ENCODE peak calls at places on chromosomes 6 and 20, in four cellular contexts. L is K562, P is HepG2, F is WTC11. Y is an unnamed sample.

GRCh38 chr6:76940186-76940585 is 523.1 kb downstream of the HTR1B start:
- DNase-seq in L (no peak), P (no peak), F (no peak), Y (no peak)

GRCh38 chr20:53253668-53254067 is 281.5 kb downstream of the TSHZ2 start:
- DNase-seq in P (no peak), L (no peak), F (no peak), Y (no peak)

GRCh38 chr6:80618953-80619352 is 512.5 kb downstream of the BCKDHB start:
- DNase-seq in P (no peak), L (no peak), F (no peak), Y (no peak)

GRCh38 chr20:556984-557383 is 13.4 kb upstream of the CSNK2A1 start:
- DNase-seq in P (no peak), F (no peak), L (no peak), Y (no peak)

GRCh38 chr6:41781302-41781711 is 725 bp downstream of the PRICKLE4 start:
- DNase-seq in F (no peak), P (no peak), L (no peak), Y (no peak)

GRCh38 chr6:158068893-158069799 is 87.5 kb downstream of the SYNJ2 start:
- DNase-seq in L (peak), P (no peak), F (no peak), Y (no peak)

GRCh38 chr6:43835872-43836419 is 65.9 kb downstream of the VEGFA start:
- DNase-seq in P (no peak), L (no peak), F (no peak), Y (no peak)

GRCh38 chr6:125099211-125100017 is 54.2 kb upstream of the TPD52L1 start:
- DNase-seq in P (no peak), L (peak), F (peak), Y (peak)

GRCh38 chr6:155936551-155936950 is 480.9 kb upstream of the NOX3 start:
- DNase-seq in P (no peak), L (no peak), F (no peak), Y (no peak)

GRCh38 chr6:112827793-112828192 is 480.7 kb downstream of the RFPL4B start:
- DNase-seq in F (no peak), L (no peak), P (no peak), Y (no peak)

GRCh38 chr6:113858067-113858604 is 991 bp downstream of the MARCKS start:
- DNase-seq in L (no peak), F (peak), P (no peak), Y (peak)

GRCh38 chr6:54595844-54596243 is 250.7 kb upstream of the FAM83B start:
- DNase-seq in L (no peak), F (no peak), P (no peak), Y (no peak)

DNA sequence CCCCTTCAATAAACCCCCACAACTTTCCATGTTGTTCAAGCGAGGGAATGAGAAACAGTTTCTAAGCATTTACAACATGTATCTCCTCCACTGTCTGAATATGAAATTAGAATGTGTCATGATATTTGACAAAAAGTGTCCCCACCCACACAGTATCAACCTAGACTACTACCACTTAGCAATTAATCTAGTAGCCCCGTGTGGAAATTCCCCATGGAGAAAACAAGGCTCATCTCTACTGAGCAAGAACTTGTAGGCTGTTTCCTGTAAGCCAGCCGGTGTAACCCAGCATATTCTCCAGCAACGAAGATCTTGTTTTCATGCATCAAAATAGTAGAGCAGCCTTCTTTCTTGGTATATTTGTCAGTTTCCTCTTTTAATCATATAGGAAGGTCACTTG is 115.0 kb downstream of the IRF4 start:
- DNase-seq in F (no peak), L (no peak), P (no peak), Y (no peak)
- TF ChIP-seq ELF4 in F (no peak), L (no peak), P (no peak), Y (no peak)

GRCh38 chr6:9978480-9978879 is 436.4 kb downstream of the TFAP2A start:
- DNase-seq in P (no peak), F (no peak), L (no peak), Y (no peak)

GRCh38 chr6:9984607-9985006 is 430.3 kb downstream of the TFAP2A start:
- DNase-seq in F (no peak), P (no peak), L (no peak), Y (no peak)

GRCh38 chr6:9977451-9977850 is 437.4 kb downstream of the TFAP2A start:
- DNase-seq in L (no peak), F (no peak), P (no peak), Y (no peak)

DNA sequence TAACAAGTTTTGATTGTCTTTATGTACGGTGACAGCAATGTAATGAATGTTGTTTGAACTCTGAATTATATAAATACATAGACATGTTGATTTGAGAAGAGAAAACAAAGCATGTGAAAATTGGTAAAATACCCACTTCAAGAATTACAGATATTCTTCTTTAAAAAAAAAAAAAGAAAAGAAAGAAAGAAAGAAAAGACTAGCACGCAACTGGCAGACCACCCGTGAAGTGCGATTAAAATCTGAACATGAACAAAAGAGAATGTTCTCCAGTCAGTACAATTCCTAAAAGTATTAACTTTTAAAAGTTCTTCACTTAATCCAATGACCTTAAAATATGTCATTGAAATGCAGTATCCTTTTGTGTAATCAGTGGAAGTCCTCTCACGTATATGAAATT is 434.9 kb downstream of the TFAP2A start:
- DNase-seq in P (no peak), F (no peak), L (no peak), Y (no peak)
- TF ChIP-seq ELF4 in P (no peak), F (no peak), L (no peak), Y (no peak)

DNA sequence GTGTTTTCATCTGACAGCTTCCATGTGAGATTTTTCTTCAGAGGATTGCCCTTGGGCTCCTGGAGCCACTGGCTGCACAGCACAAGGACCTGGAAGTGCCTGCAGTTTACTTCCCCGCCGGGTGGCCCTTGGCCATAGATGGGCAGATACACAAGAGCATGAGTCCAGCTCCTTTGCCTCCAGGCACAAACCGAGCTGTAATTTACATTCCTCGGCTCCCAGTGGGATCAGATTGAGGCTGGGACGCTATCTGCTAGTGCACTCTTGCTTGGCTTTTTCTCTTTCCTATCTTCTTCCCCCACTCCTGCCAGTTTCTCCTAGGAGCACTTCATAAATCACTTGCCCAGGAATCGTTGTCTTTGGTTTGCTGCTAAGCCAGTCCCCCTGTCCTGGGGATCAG is 85.4 kb upstream of the RALY start:
- DNase-seq in F (no peak), L (no peak), P (no peak), Y (no peak)
- TF ChIP-seq ELF4 in F (no peak), L (no peak), P (no peak), Y (no peak)

DNA sequence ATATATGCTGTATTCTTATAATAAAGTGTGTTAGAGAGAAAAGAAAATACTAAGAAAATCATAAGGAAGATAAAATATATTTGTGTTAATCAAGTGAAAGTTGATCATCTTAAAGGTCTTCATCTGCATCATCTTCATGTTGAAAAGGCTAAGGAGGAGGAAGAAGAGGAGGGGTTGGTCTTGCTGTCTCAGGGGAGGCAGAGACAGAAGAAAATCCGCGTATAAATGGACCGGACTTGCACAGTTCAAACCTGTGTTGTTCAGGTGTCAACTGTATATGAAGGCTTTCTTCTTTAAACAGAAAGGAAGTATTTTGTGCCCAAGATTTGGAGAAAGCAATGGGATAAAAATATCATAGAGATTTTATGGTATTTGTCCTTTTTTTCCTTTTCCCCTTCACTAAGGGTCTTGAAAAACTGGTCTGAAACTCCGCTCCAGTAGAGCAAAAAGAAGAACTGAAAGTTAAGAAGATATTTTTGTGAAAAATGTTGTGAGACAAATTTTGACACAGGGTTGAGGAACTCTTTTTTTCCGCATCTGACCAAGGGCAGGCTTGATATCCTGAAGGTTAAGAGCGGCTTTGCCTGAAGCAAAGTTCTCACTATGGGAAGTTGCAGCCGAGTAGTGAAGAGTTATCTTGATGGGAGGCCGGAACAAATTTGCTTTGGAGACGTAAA is 350.7 kb downstream of the LAMA2 start:
- DNase-seq in P (no peak), F (no peak), L (no peak), Y (no peak)
- TF ChIP-seq ELF4 in P (no peak), F (no peak), L (no peak), Y (no peak)

GRCh38 chr6:35483490-35483889 is 13.4 kb downstream of the TEAD3 start:
- DNase-seq in L (no peak), F (no peak), P (no peak), Y (no peak)

GRCh38 chr6:35486005-35486925 is 10.6 kb downstream of the TEAD3 start:
- DNase-seq in P (no peak), F (peak), L (no peak), Y (no peak)

GRCh38 chr6:35483892-35484645 is 12.8 kb downstream of the TEAD3 start:
- DNase-seq in F (no peak), P (no peak), L (no peak), Y (no peak)

GRCh38 chr6:35484921-35485392 is 11.9 kb downstream of the TEAD3 start:
- DNase-seq in F (no peak), L (peak), P (no peak), Y (no peak)

GRCh38 chr6:35485402-35485877 is 11.4 kb downstream of the TEAD3 start:
- DNase-seq in L (peak), P (no peak), F (peak), Y (no peak)
- TF ChIP-seq ELF4 in L (no peak), P (no peak), F (no peak), Y (no peak)

DNA sequence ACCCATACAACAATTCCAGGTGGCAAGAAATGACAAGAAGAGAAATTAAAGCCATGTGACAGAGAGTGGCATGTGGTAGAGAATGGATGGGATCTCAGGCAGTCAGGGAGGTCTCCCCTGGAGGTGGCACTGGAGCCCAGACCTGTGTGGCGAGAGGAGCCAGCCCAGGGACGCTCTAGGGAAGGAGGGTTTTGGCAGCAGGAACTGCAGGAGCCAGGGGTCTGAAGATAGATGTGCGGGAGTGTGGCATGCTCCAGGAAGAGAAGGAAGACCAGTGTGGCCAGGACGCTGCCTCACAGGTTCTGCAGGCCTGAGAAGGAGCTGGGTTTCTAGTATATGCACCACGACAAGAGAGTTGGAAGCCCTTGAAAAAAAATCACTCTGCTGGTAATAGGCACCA is 45.1 kb downstream of the SPATA2 start:
- DNase-seq in L (no peak), F (no peak), P (no peak), Y (no peak)
- TF ChIP-seq ELF4 in L (no peak), F (no peak), P (no peak), Y (no peak)

GRCh38 chr6:2237001-2237400 is 8.4 kb downstream of the GMDS start:
- DNase-seq in P (no peak), L (no peak), F (no peak), Y (no peak)
- TF ChIP-seq ELF4 in P (no peak), L (no peak), F (no peak), Y (no peak)

GRCh38 chr6:40586800-40587201 is 363 bp downstream of the LRFN2 start:
- DNase-seq in L (no peak), F (no peak), P (no peak), Y (no peak)

GRCh38 chr6:40584741-40585140 is 2.4 kb downstream of the LRFN2 start:
- DNase-seq in F (no peak), P (no peak), L (no peak), Y (no peak)

GRCh38 chr6:40585218-40585617 is 1.9 kb downstream of the LRFN2 start:
- DNase-seq in F (no peak), P (no peak), L (no peak), Y (no peak)

GRCh38 chr6:40586369-40586768 is 795 bp downstream of the LRFN2 start:
- DNase-seq in L (no peak), P (no peak), F (peak), Y (no peak)

GRCh38 chr6:40585661-40586269 is 1.4 kb downstream of the LRFN2 start:
- DNase-seq in F (peak), L (no peak), P (no peak), Y (peak)
- TF ChIP-seq ELF4 in F (no peak), L (no peak), P (no peak), Y (no peak)

GRCh38 chr6:144922120-144922722 is 637.1 kb downstream of the UTRN start:
- DNase-seq in F (no peak), L (no peak), P (no peak), Y (no peak)
- TF ChIP-seq ELF4 in F (no peak), L (no peak), P (no peak), Y (no peak)

GRCh38 chr6:167795874-167796667 is 30.6 kb upstream of the AFDN start:
- DNase-seq in P (no peak), L (no peak), F (no peak), Y (no peak)
- TF ChIP-seq ELF4 in P (no peak), L (no peak), F (no peak), Y (no peak)

Y was measured in HEK293T.